ENCODE peak calls at places on chromosomes 16 and 17, in nine cellular contexts. One of them, this sample, is unnamed.

GRCh38 chr16:72740346-72740745 is 307.6 kb downstream of the ZFHX3 start:
- DNase-seq in stimulated activated CD4-positive, alpha-beta T cell treated with anti-CD3 and anti-CD28 coated beads, Interleukin-4, amount 100 ng/mL, for 1 hour: no peak
- DNase-seq in aorta: no peak
- DNase-seq in lower lobe of right lung: no peak
- DNase-seq in CD8-positive, alpha-beta memory T cell: no peak
- DNase-seq in NCI-H1694 treated with DMSO at 0.1 percent for 48 hours: no peak
- DNase-seq in WTC11: no peak
- DNase-seq in AG08395: peak
- DNase-seq in mesothelial cell of epicardium: no peak
- DNase-seq in this sample: no peak

GRCh38 chr17:81396278-81396721 is 1.0 kb downstream of the BAHCC1 start:
- DNase-seq in stimulated activated CD4-positive, alpha-beta T cell treated with anti-CD3 and anti-CD28 coated beads, Interleukin-4, amount 100 ng/mL, for 1 hour: no peak
- DNase-seq in lower lobe of right lung: no peak
- DNase-seq in aorta: no peak
- DNase-seq in AG08395: no peak
- DNase-seq in mesothelial cell of epicardium: no peak
- DNase-seq in WTC11: no peak
- DNase-seq in NCI-H1694 treated with DMSO at 0.1 percent for 48 hours: no peak
- DNase-seq in CD8-positive, alpha-beta memory T cell: no peak
- DNase-seq in this sample: no peak

GRCh38 chr17:35889818-35890773 is 9.9 kb upstream of the CCL5 start:
- DNase-seq in NCI-H1694 treated with DMSO at 0.1 percent for 48 hours: peak
- DNase-seq in CD8-positive, alpha-beta memory T cell: peak
- DNase-seq in WTC11: no peak
- DNase-seq in aorta: peak
- DNase-seq in mesothelial cell of epicardium: peak
- DNase-seq in AG08395: peak
- DNase-seq in lower lobe of right lung: no peak
- DNase-seq in stimulated activated CD4-positive, alpha-beta T cell treated with anti-CD3 and anti-CD28 coated beads, Interleukin-4, amount 100 ng/mL, for 1 hour: no peak
- DNase-seq in this sample: no peak

GRCh38 chr17:80422276-80422675 is 7.3 kb downstream of the ENDOV start:
- DNase-seq in AG08395: no peak
- DNase-seq in stimulated activated CD4-positive, alpha-beta T cell treated with anti-CD3 and anti-CD28 coated beads, Interleukin-4, amount 100 ng/mL, for 1 hour: no peak
- DNase-seq in NCI-H1694 treated with DMSO at 0.1 percent for 48 hours: no peak
- DNase-seq in WTC11: no peak
- DNase-seq in CD8-positive, alpha-beta memory T cell: no peak
- DNase-seq in mesothelial cell of epicardium: no peak
- DNase-seq in aorta: no peak
- DNase-seq in lower lobe of right lung: no peak
- DNase-seq in this sample: no peak

GRCh38 chr16:59181821-59182420 is 447.8 kb upstream of the GOT2 start:
- DNase-seq in AG08395: no peak
- DNase-seq in CD8-positive, alpha-beta memory T cell: no peak
- DNase-seq in mesothelial cell of epicardium: no peak
- DNase-seq in NCI-H1694 treated with DMSO at 0.1 percent for 48 hours: no peak
- DNase-seq in aorta: no peak
- DNase-seq in WTC11: no peak
- DNase-seq in lower lobe of right lung: no peak
- DNase-seq in stimulated activated CD4-positive, alpha-beta T cell treated with anti-CD3 and anti-CD28 coated beads, Interleukin-4, amount 100 ng/mL, for 1 hour: no peak
- DNase-seq in this sample: no peak

GRCh38 chr16:66523861-66524354 is 26.0 kb downstream of the TK2 start:
- DNase-seq in NCI-H1694 treated with DMSO at 0.1 percent for 48 hours: no peak
- DNase-seq in aorta: no peak
- DNase-seq in lower lobe of right lung: no peak
- DNase-seq in AG08395: no peak
- DNase-seq in mesothelial cell of epicardium: no peak
- DNase-seq in WTC11: no peak
- DNase-seq in stimulated activated CD4-positive, alpha-beta T cell treated with anti-CD3 and anti-CD28 coated beads, Interleukin-4, amount 100 ng/mL, for 1 hour: no peak
- DNase-seq in CD8-positive, alpha-beta memory T cell: peak
- DNase-seq in this sample: peak

GRCh38 chr16:88378836-88379693 is 3.7 kb upstream of the ZNF469 start:
- DNase-seq in stimulated activated CD4-positive, alpha-beta T cell treated with anti-CD3 and anti-CD28 coated beads, Interleukin-4, amount 100 ng/mL, for 1 hour: no peak
- DNase-seq in mesothelial cell of epicardium: no peak
- DNase-seq in lower lobe of right lung: peak
- DNase-seq in WTC11: no peak
- DNase-seq in CD8-positive, alpha-beta memory T cell: no peak
- DNase-seq in NCI-H1694 treated with DMSO at 0.1 percent for 48 hours: no peak
- DNase-seq in aorta: peak
- DNase-seq in AG08395: no peak
- DNase-seq in this sample: no peak

GRCh38 chr16:69444873-69445517 is 20.6 kb downstream of the CYB5B start:
- DNase-seq in lower lobe of right lung: no peak
- DNase-seq in AG08395: peak
- DNase-seq in WTC11: no peak
- DNase-seq in NCI-H1694 treated with DMSO at 0.1 percent for 48 hours: no peak
- DNase-seq in aorta: no peak
- DNase-seq in stimulated activated CD4-positive, alpha-beta T cell treated with anti-CD3 and anti-CD28 coated beads, Interleukin-4, amount 100 ng/mL, for 1 hour: no peak
- DNase-seq in CD8-positive, alpha-beta memory T cell: no peak
- DNase-seq in mesothelial cell of epicardium: no peak
- DNase-seq in this sample: no peak